ENCODE peak calls at places on chromosomes 1 and 21, in five cellular contexts. O is K562, F is SK-N-SH, U is A549, K is HCT116. C is an unnamed sample.

GRCh38 chr1:21623411-21623961 is 45.7 kb downstream of the RAP1GAP start:
- DNase-seq in O (no peak), F (peak), U (no peak), K (no peak), C (no peak)

GRCh38 chr1:17213433-17214148 is 8.7 kb downstream of the PADI1 start:
- DNase-seq in O (no peak), F (no peak), U (no peak), K (no peak), C (no peak)

GRCh38 chr21:15775981-15776380 is 46.2 kb downstream of the USP25 start:
- DNase-seq in O (no peak), F (no peak), U (no peak), K (no peak), C (no peak)

GRCh38 chr1:3194760-3195479 is 125.9 kb downstream of the PRDM16 start:
- DNase-seq in O (no peak), F (no peak), U (no peak), K (no peak), C (no peak)

GRCh38 chr21:23452384-23453083 is 2154.7 kb downstream of the MRPL39 start:
- DNase-seq in O (peak), F (no peak), U (no peak), K (no peak), C (peak)

GRCh38 chr1:26351591-26352337 is 2.2 kb downstream of the CRYBG2 start:
- DNase-seq in O (peak), F (no peak), U (peak), K (peak), C (no peak)

GRCh38 chr1:220876511-220877347 is 2.5 kb upstream of the HLX start:
- DNase-seq in O (no peak), F (peak), U (no peak), K (no peak), C (no peak)

GRCh38 chr1:33654267-33654832 is 181.9 kb downstream of the ZSCAN20 start:
- DNase-seq in O (no peak), F (peak), U (no peak), K (peak), C (no peak)

GRCh38 chr1:201334325-201335173 is 42.9 kb downstream of the TNNT2 start:
- DNase-seq in O (no peak), F (no peak), U (no peak), K (no peak), C (no peak)

GRCh38 chr1:12477936-12478611 is 139.9 kb downstream of the DHRS3 start:
- DNase-seq in O (peak), F (peak), U (peak), K (peak), C (peak)

GRCh38 chr1:148373236-148373935 is 109.7 kb downstream of the PPIAL4G start:
- DNase-seq in O (no peak), F (no peak), U (no peak), K (no peak), C (no peak)

GRCh38 chr1:109488201-109488600 is 4.5 kb downstream of the ATXN7L2 start:
- DNase-seq in O (peak), F (no peak), U (no peak), K (no peak), C (no peak)

GRCh38 chr1:98101364-98101763 is 180.5 kb upstream of the DPYD start:
- DNase-seq in O (no peak), F (no peak), U (no peak), K (no peak), C (no peak)

GRCh38 chr1:160702100-160702499 is 9.5 kb downstream of the CD48 start:
- DNase-seq in O (no peak), F (no peak), U (no peak), K (no peak), C (no peak)

GRCh38 chr1:182406006-182406405 is 5.5 kb upstream of the TEDDM1 start:
- DNase-seq in O (no peak), F (no peak), U (no peak), K (no peak), C (no peak)

GRCh38 chr1:57252597-57253306 is 171.1 kb downstream of the DAB1 start:
- DNase-seq in O (no peak), F (no peak), U (no peak), K (no peak), C (no peak)

DNA sequence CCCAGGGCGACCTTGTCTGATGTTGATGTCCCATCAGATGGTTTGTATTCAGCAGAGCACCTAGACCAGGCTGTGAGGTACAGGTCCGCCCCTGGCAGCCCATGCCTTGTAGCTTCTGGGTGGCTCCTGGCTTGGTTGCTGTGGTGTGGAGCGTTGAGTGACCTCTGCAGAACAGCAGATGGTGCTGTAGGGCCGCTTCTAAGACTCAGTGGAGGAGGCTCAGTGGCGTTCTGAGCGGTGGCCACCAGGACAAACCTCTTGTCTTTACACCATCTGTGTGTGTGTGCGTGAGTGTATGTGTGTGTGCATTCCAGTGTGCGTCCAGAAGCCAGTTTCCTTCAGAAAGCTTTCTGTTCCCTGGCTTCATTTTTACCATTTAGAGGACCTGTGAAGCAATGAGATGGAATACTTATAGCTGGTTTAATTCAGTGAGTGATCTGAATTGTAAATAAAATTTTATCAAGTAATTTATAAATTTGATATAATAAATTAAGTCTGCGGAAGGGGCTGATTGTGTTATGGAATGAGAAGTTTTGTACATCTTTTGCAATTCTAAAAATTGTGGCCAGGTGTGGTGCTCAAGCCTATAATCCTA is 66.1 kb downstream of the ADARB1 start:
- DNase-seq in O (peak), F (peak), U (peak), K (peak), C (no peak)
- TF ChIP-seq CTCF in O (peak), F (peak), U (peak), K (peak), C (peak)

GRCh38 chr1:116827607-116828125 is 73.4 kb downstream of the CD2 start:
- DNase-seq in O (no peak), F (no peak), U (no peak), K (no peak), C (no peak)

GRCh38 chr1:116824631-116825399 is 70.6 kb downstream of the CD2 start:
- DNase-seq in O (peak), F (peak), U (no peak), K (no peak), C (no peak)

GRCh38 chr1:116826818-116827606 is 72.8 kb downstream of the CD2 start:
- DNase-seq in O (peak), F (no peak), U (no peak), K (no peak), C (no peak)

GRCh38 chr1:116825400-116825734 is 71.1 kb downstream of the CD2 start:
- DNase-seq in O (peak), F (peak), U (no peak), K (no peak), C (no peak)

DNA sequence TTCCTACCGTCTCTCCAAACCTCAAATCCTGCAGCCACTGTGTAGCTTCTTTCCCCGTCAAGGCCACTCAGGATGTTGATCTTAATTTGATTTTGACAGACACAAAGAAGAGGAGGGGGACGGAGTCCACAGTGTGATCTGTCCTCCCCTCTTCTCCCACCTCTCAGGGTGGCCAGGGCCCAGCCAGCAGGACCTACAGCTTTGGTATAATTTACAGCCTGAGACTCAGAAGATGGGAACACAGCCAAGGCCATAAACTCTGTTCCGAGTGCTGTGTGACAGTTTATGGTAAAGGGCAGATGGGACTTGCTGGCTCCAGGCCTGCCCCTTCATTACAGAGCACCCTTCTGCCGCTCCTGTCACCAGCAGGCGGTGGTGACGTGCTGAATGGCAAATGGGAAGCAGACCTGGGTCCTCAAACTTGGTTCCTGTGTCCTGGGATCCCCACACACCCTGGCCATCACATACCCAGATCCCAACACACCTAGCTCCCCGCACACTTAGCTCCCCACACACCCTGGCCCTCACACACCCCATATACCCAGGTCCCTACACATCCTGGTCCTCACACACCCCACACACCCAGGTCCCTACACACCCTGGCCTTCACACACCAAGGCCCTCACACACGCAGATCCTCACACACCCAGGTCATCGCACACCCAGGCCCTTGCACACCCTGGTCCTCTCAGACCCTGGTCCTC is 71.7 kb downstream of the CD2 start:
- DNase-seq in O (peak), F (peak), U (no peak), K (no peak), C (no peak)
- TF ChIP-seq REST in O (peak), F (no peak), U (no peak), K (no peak), C (no peak)

GRCh38 chr1:209609403-209610377 is 26.2 kb downstream of the CAMK1G start:
- DNase-seq in O (no peak), F (no peak), U (no peak), K (no peak), C (no peak)

GRCh38 chr1:209610378-209610905 is 26.9 kb downstream of the CAMK1G start:
- DNase-seq in O (no peak), F (no peak), U (no peak), K (no peak), C (no peak)

GRCh38 chr1:209603877-209604276 is 20.4 kb downstream of the CAMK1G start:
- DNase-seq in O (no peak), F (no peak), U (no peak), K (no peak), C (no peak)

GRCh38 chr1:209607795-209608178 is 24.3 kb downstream of the CAMK1G start:
- DNase-seq in O (no peak), F (no peak), U (no peak), K (no peak), C (no peak)

GRCh38 chr1:209607102-209607794 is 23.7 kb downstream of the CAMK1G start:
- DNase-seq in O (no peak), F (no peak), U (peak), K (no peak), C (no peak)
- TF ChIP-seq CTCF in O (no peak), F (no peak), U (no peak), K (no peak), C (no peak)

DNA sequence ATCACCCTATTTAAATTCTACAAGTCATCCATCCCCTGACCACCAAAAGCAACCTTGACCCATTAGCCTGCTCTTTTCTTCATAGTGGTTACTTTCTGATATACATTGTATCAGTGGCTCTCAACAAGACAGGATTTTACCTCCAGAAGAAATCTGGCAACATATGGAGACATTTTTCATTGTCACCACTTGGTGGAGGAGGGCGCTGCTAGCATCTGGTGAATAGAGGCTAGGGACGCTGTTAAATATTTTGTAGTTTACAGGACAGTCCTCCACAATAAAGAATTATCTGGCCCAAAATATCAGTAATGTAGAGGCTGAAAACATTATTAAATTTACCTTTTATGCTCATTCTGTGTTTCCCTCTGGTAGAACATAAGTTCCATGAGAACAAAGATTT is 6.1 kb downstream of the HSPA13 start:
- DNase-seq in O (no peak), F (no peak), U (no peak), K (no peak), C (no peak)
- TF ChIP-seq REST in O (no peak), F (no peak), U (no peak), K (no peak), C (no peak)

GRCh38 chr1:6424619-6425593 is at the start of gene ESPN:
- DNase-seq in O (peak), F (peak), U (no peak), K (no peak), C (no peak)

GRCh38 chr1:6421266-6421665 is 1.5 kb upstream of the HES2 start:
- DNase-seq in O (no peak), F (no peak), U (no peak), K (no peak), C (no peak)

GRCh38 chr1:6424000-6424565 is 493 bp upstream of the ESPN start:
- DNase-seq in O (no peak), F (peak), U (no peak), K (no peak), C (no peak)

GRCh38 chr1:6425671-6426070 is 1.1 kb downstream of the ESPN start:
- DNase-seq in O (no peak), F (no peak), U (no peak), K (no peak), C (no peak)

DNA sequence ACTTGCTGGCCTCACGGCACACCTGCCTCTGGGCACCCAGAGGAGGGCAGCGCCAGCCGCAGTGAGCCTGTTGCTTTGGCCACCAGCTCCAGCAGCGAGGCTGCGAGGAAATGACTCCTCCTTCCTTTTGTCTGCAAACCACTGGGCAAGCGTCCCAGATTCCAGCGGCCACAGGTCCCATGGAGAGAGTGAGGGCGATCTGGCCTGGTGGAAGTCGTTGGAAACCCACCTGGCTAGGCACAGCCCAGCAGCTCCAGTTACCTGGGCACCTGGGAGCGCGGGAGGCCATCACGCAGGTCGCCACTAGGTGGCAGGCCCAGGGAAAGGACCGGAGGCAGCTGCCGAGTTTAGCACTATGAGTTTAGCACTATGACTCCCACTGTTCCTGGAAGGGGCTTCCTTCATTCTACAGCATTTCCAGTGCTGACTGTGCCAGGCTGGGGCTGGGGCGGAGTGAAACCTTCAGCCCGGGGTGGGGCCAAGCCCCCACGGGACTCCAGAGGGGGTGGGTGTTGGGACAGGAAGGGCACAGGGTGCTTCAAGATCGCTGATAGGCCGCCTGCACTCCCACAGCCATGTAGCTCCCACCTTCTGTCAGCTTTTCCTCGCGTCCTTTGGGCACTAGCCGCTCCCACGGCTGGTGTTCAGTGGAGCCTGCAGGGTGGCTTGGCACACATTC is 1.1 kb upstream of the ESPN start:
- DNase-seq in O (peak), F (peak), U (no peak), K (peak), C (no peak)
- TF ChIP-seq CTCF in O (peak), F (peak), U (peak), K (peak), C (peak)

C was measured in Panc1.